ENCODE peak calls at places on chromosomes 11 and 22, in nine cellular contexts. One of them, this sample, is unnamed.

GRCh38 chr11:111077938-111078337 is 167.6 kb upstream of the POU2AF2 start:
- DNase-seq in pulmonary artery endothelial cell: no peak
- DNase-seq in colonic mucosa: no peak
- DNase-seq in HTR-8/SVneo: no peak
- DNase-seq in memory B cell: no peak
- DNase-seq in NCI-H2171 treated with DMSO at 0.1 percent for 48 hours: no peak
- DNase-seq in activated CD8-positive, alpha-beta memory T cell treated with anti-CD3 and anti-CD28 coated beads for 1 hour: no peak
- DNase-seq in skeletal muscle cell: no peak
- DNase-seq in IMR-90: peak
- DNase-seq in this sample: no peak

GRCh38 chr22:29784451-29785361 is 17.5 kb downstream of the UQCR10 start:
- DNase-seq in pulmonary artery endothelial cell: no peak
- DNase-seq in colonic mucosa: peak
- DNase-seq in HTR-8/SVneo: no peak
- DNase-seq in memory B cell: no peak
- DNase-seq in NCI-H2171 treated with DMSO at 0.1 percent for 48 hours: no peak
- DNase-seq in activated CD8-positive, alpha-beta memory T cell treated with anti-CD3 and anti-CD28 coated beads for 1 hour: no peak
- DNase-seq in skeletal muscle cell: no peak
- DNase-seq in IMR-90: peak
- DNase-seq in this sample: no peak

GRCh38 chr22:35480143-35480542 is 60.5 kb upstream of the RASD2 start:
- DNase-seq in pulmonary artery endothelial cell: no peak
- DNase-seq in colonic mucosa: peak
- DNase-seq in HTR-8/SVneo: no peak
- DNase-seq in memory B cell: no peak
- DNase-seq in NCI-H2171 treated with DMSO at 0.1 percent for 48 hours: no peak
- DNase-seq in activated CD8-positive, alpha-beta memory T cell treated with anti-CD3 and anti-CD28 coated beads for 1 hour: no peak
- DNase-seq in skeletal muscle cell: no peak
- DNase-seq in IMR-90: peak
- DNase-seq in this sample: no peak

GRCh38 chr11:10436733-10437132 is 18.3 kb upstream of the AMPD3 start:
- DNase-seq in pulmonary artery endothelial cell: no peak
- DNase-seq in colonic mucosa: no peak
- DNase-seq in HTR-8/SVneo: no peak
- DNase-seq in memory B cell: no peak
- DNase-seq in NCI-H2171 treated with DMSO at 0.1 percent for 48 hours: no peak
- DNase-seq in activated CD8-positive, alpha-beta memory T cell treated with anti-CD3 and anti-CD28 coated beads for 1 hour: no peak
- DNase-seq in skeletal muscle cell: no peak
- DNase-seq in IMR-90: no peak
- DNase-seq in this sample: no peak

GRCh38 chr11:85694385-85694980 is 8.5 kb upstream of the CCDC89 start:
- DNase-seq in pulmonary artery endothelial cell: peak
- DNase-seq in colonic mucosa: no peak
- DNase-seq in HTR-8/SVneo: peak
- DNase-seq in memory B cell: no peak
- DNase-seq in NCI-H2171 treated with DMSO at 0.1 percent for 48 hours: peak
- DNase-seq in activated CD8-positive, alpha-beta memory T cell treated with anti-CD3 and anti-CD28 coated beads for 1 hour: no peak
- DNase-seq in skeletal muscle cell: peak
- DNase-seq in IMR-90: peak
- DNase-seq in this sample: no peak

GRCh38 chr22:50015451-50016307 is 3.1 kb upstream of the IL17REL start:
- DNase-seq in pulmonary artery endothelial cell: no peak
- DNase-seq in colonic mucosa: no peak
- DNase-seq in HTR-8/SVneo: no peak
- DNase-seq in memory B cell: no peak
- DNase-seq in NCI-H2171 treated with DMSO at 0.1 percent for 48 hours: no peak
- DNase-seq in activated CD8-positive, alpha-beta memory T cell treated with anti-CD3 and anti-CD28 coated beads for 1 hour: no peak
- DNase-seq in skeletal muscle cell: no peak
- DNase-seq in IMR-90: no peak
- DNase-seq in this sample: no peak

GRCh38 chr22:25232301-25232700 is 12.9 kb downstream of the CRYBB2 start:
- DNase-seq in pulmonary artery endothelial cell: no peak
- DNase-seq in colonic mucosa: no peak
- DNase-seq in HTR-8/SVneo: no peak
- DNase-seq in memory B cell: no peak
- DNase-seq in NCI-H2171 treated with DMSO at 0.1 percent for 48 hours: no peak
- DNase-seq in activated CD8-positive, alpha-beta memory T cell treated with anti-CD3 and anti-CD28 coated beads for 1 hour: no peak
- DNase-seq in skeletal muscle cell: no peak
- DNase-seq in IMR-90: peak
- DNase-seq in this sample: no peak

GRCh38 chr22:19359554-19360299 is 68.2 kb upstream of the CLTCL1 start:
- DNase-seq in pulmonary artery endothelial cell: no peak
- DNase-seq in colonic mucosa: no peak
- DNase-seq in HTR-8/SVneo: no peak
- DNase-seq in memory B cell: no peak
- DNase-seq in NCI-H2171 treated with DMSO at 0.1 percent for 48 hours: no peak
- DNase-seq in activated CD8-positive, alpha-beta memory T cell treated with anti-CD3 and anti-CD28 coated beads for 1 hour: no peak
- DNase-seq in skeletal muscle cell: no peak
- DNase-seq in IMR-90: no peak
- DNase-seq in this sample: no peak

GRCh38 chr11:119384332-119384731 is 2.8 kb upstream of the USP2 start:
- DNase-seq in pulmonary artery endothelial cell: no peak
- DNase-seq in colonic mucosa: no peak
- DNase-seq in HTR-8/SVneo: no peak
- DNase-seq in memory B cell: no peak
- DNase-seq in NCI-H2171 treated with DMSO at 0.1 percent for 48 hours: no peak
- DNase-seq in activated CD8-positive, alpha-beta memory T cell treated with anti-CD3 and anti-CD28 coated beads for 1 hour: no peak
- DNase-seq in skeletal muscle cell: no peak
- DNase-seq in IMR-90: no peak
- DNase-seq in this sample: no peak

GRCh38 chr11:134639586-134640330 is 227.7 kb upstream of the B3GAT1 start:
- DNase-seq in pulmonary artery endothelial cell: no peak
- DNase-seq in colonic mucosa: peak
- DNase-seq in HTR-8/SVneo: no peak
- DNase-seq in memory B cell: no peak
- DNase-seq in NCI-H2171 treated with DMSO at 0.1 percent for 48 hours: no peak
- DNase-seq in activated CD8-positive, alpha-beta memory T cell treated with anti-CD3 and anti-CD28 coated beads for 1 hour: no peak
- DNase-seq in skeletal muscle cell: no peak
- DNase-seq in IMR-90: no peak
- DNase-seq in this sample: no peak

GRCh38 chr11:64998690-64999431 is 2.1 kb upstream of the BATF2 start:
- DNase-seq in pulmonary artery endothelial cell: no peak
- DNase-seq in colonic mucosa: peak
- DNase-seq in HTR-8/SVneo: no peak
- DNase-seq in memory B cell: no peak
- DNase-seq in NCI-H2171 treated with DMSO at 0.1 percent for 48 hours: peak
- DNase-seq in activated CD8-positive, alpha-beta memory T cell treated with anti-CD3 and anti-CD28 coated beads for 1 hour: no peak
- DNase-seq in skeletal muscle cell: no peak
- DNase-seq in IMR-90: no peak
- DNase-seq in this sample: no peak

GRCh38 chr11:101508370-101508769 is 75.4 kb downstream of the TRPC6 start:
- DNase-seq in pulmonary artery endothelial cell: no peak
- DNase-seq in colonic mucosa: no peak
- DNase-seq in HTR-8/SVneo: no peak
- DNase-seq in memory B cell: no peak
- DNase-seq in NCI-H2171 treated with DMSO at 0.1 percent for 48 hours: no peak
- DNase-seq in activated CD8-positive, alpha-beta memory T cell treated with anti-CD3 and anti-CD28 coated beads for 1 hour: no peak
- DNase-seq in skeletal muscle cell: no peak
- DNase-seq in IMR-90: no peak
- DNase-seq in this sample: no peak

GRCh38 chr22:38570841-38571364 is 920 bp upstream of the DMC1 start:
- DNase-seq in pulmonary artery endothelial cell: no peak
- DNase-seq in colonic mucosa: peak
- DNase-seq in HTR-8/SVneo: no peak
- DNase-seq in memory B cell: peak
- DNase-seq in NCI-H2171 treated with DMSO at 0.1 percent for 48 hours: peak
- DNase-seq in activated CD8-positive, alpha-beta memory T cell treated with anti-CD3 and anti-CD28 coated beads for 1 hour: no peak
- DNase-seq in skeletal muscle cell: no peak
- DNase-seq in IMR-90: peak
- DNase-seq in this sample: peak

GRCh38 chr22:35217541-35217940 is 39.8 kb upstream of the HMGXB4 start:
- DNase-seq in pulmonary artery endothelial cell: no peak
- DNase-seq in colonic mucosa: no peak
- DNase-seq in HTR-8/SVneo: no peak
- DNase-seq in memory B cell: no peak
- DNase-seq in NCI-H2171 treated with DMSO at 0.1 percent for 48 hours: no peak
- DNase-seq in activated CD8-positive, alpha-beta memory T cell treated with anti-CD3 and anti-CD28 coated beads for 1 hour: no peak
- DNase-seq in skeletal muscle cell: no peak
- DNase-seq in IMR-90: no peak
- DNase-seq in this sample: no peak

GRCh38 chr11:15711311-15711710 is 596.6 kb downstream of the INSC start:
- DNase-seq in pulmonary artery endothelial cell: no peak
- DNase-seq in colonic mucosa: no peak
- DNase-seq in HTR-8/SVneo: no peak
- DNase-seq in memory B cell: no peak
- DNase-seq in NCI-H2171 treated with DMSO at 0.1 percent for 48 hours: no peak
- DNase-seq in activated CD8-positive, alpha-beta memory T cell treated with anti-CD3 and anti-CD28 coated beads for 1 hour: no peak
- DNase-seq in skeletal muscle cell: no peak
- DNase-seq in IMR-90: no peak
- DNase-seq in this sample: no peak

GRCh38 chr11:22674470-22675426 is 8.3 kb downstream of the GAS2 start:
- DNase-seq in pulmonary artery endothelial cell: no peak
- DNase-seq in colonic mucosa: peak
- DNase-seq in HTR-8/SVneo: no peak
- DNase-seq in memory B cell: no peak
- DNase-seq in NCI-H2171 treated with DMSO at 0.1 percent for 48 hours: no peak
- DNase-seq in activated CD8-positive, alpha-beta memory T cell treated with anti-CD3 and anti-CD28 coated beads for 1 hour: no peak
- DNase-seq in skeletal muscle cell: no peak
- DNase-seq in IMR-90: no peak
- DNase-seq in this sample: no peak